ENCODE peak calls at places on chromosomes 16 and 17, in ten cellular contexts. D is adrenal gland, X is tibial artery, B is tibial nerve, N is HAP-1, V is Caco-2, P is heart right ventricle, Q is transverse colon, A is NB4, L is K562. K is an unnamed sample.

GRCh38 chr16:57600952-57601580 is 27.4 kb upstream of the ADGRG1 start:
- DNase-seq in D (no peak), X (peak; percentile 3), B (no peak), N (no peak), V (no peak), P (no peak), Q (no peak), A (no peak), L (no peak), K (no peak)

GRCh38 chr16:89187337-89188063 is 12.8 kb downstream of the SLC22A31 start:
- DNase-seq in D (no peak), X (no peak), B (no peak), N (peak; percentile 15), V (no peak), P (no peak), Q (no peak), A (peak; percentile 76), L (peak; percentile 32), K (peak; percentile 19)

GRCh38 chr17:41678907-41679739 is 9.6 kb upstream of the EIF1 start:
- DNase-seq in D (no peak), X (no peak), B (no peak), N (no peak), V (no peak), P (peak; percentile 53), Q (no peak), A (peak; percentile 91), L (peak; percentile 74), K (no peak)

GRCh38 chr17:59160203-59161025 is 4.9 kb downstream of the PRR11 start:
- DNase-seq in D (no peak), X (no peak), B (no peak), N (no peak), V (no peak), P (no peak), Q (no peak), A (no peak), L (no peak), K (no peak)

GRCh38 chr17:57699751-57700186 is 45.3 kb downstream of the CCDC182 start:
- DNase-seq in D (no peak), X (no peak), B (peak; percentile 7), N (no peak), V (no peak), P (no peak), Q (no peak), A (no peak), L (no peak), K (no peak)

GRCh38 chr16:27239906-27240655 is 28.5 kb downstream of the NSMCE1 start:
- DNase-seq in D (no peak), X (peak; percentile 58), B (no peak), N (no peak), V (no peak), P (no peak), Q (no peak), A (no peak), L (no peak), K (no peak)

GRCh38 chr16:9908613-9909012 is 273.6 kb downstream of the GRIN2A start:
- DNase-seq in D (no peak), X (no peak), B (no peak), N (no peak), V (no peak), P (peak; percentile 32), Q (no peak), A (no peak), L (no peak), K (peak; percentile 22)

GRCh38 chr16:89827383-89828198 is 684 bp upstream of the SPIRE2 start:
- DNase-seq in D (peak; percentile 60), X (no peak), B (no peak), N (peak; percentile 12), V (peak; percentile 80), P (peak; percentile 50), Q (peak; percentile 72), A (peak; percentile 59), L (no peak), K (peak; percentile 35)

DNA sequence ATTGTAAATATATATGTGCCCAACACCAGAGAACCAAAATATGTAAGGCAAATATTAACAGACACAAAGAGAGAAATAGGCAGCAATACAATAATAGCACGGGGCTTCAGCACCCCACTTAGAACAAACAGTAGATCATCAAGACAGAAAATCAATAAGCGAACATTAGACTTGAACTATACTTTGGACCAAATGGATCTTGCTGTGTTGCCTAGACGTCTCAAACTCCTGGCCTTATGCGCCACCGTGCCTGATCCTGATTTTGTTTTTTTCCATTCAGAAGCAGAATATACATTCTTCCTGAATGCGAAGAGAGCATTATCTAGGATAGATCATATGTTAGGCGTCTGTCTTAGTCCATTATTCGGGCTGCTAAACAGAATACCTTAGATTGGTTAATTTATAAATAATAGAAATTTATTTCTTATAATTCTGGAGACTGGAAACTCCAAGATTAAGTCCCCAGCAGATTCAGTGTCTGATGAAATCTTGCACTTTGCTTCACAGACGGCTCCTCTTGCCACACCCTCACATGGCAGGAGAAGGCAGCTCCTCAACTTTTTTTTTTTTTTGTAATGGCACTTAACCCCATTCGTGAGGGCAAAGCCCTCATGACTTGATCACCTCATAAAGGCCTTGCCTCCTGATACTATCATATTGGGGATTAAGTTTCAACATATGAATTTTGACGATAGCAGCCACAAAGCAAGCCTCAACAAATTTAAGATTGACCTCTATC is 42.0 kb upstream of the CDYL2 start:
- DNase-seq in D (no peak), X (no peak), B (no peak), N (no peak), V (no peak), P (no peak), Q (no peak), A (no peak), L (no peak), K (no peak)
- H3K4me3 ChIP-seq in D (no peak overlapping the region), X (no peak overlapping the region), B (no peak overlapping the region), N (no peak overlapping the region), V (no peak overlapping the region), P (no peak overlapping the region), Q (no peak overlapping the region), A (no peak overlapping the region), L (no peak overlapping the region), K (no peak overlapping the region)

GRCh38 chr16:73049051-73049910 is 1.4 kb upstream of the ZFHX3 start:
- DNase-seq in D (no peak), X (peak; percentile 78), B (no peak), N (no peak), V (no peak), P (no peak), Q (no peak), A (no peak), L (no peak), K (no peak)
- H3K4me3 ChIP-seq in D (no peak overlapping the region), X (peak overlapping the region; percentile 94), B (no peak overlapping the region), N (peak overlapping the region; percentile 65), V (peak overlapping the region; percentile 92), P (peak overlapping the region; percentile 67), Q (no peak overlapping the region), A (no peak overlapping the region), L (no peak overlapping the region), K (peak overlapping the region; percentile 88)

GRCh38 chr17:61560071-61560470 is 30.9 kb downstream of the NACA2 start:
- DNase-seq in D (no peak), X (no peak), B (no peak), N (no peak), V (no peak), P (no peak), Q (no peak), A (no peak), L (no peak), K (no peak)
- H3K4me3 ChIP-seq in D (no peak overlapping the region), X (no peak overlapping the region), B (no peak overlapping the region), N (no peak overlapping the region), V (no peak overlapping the region), P (no peak overlapping the region), Q (no peak overlapping the region), A (no peak overlapping the region), L (no peak overlapping the region), K (no peak overlapping the region)

DNA sequence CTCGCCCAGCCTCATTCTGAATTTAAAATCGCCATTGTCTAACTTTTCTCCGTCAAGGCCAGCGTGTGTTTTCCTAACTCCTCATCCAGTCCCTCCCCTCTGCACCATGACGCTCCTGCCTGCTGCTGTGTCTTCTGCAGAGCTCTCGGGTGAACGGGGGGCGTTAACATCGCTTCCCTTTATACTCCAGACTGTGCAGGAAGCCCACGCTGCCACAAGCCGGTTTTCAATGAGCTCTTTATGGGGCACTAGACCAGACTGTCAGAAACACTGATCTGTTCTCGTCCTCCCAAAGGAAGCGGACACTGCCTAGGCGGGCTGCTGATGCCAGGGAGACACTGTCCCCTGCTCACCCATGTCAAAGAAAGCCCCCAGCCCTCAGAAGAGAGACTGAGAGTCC is 13.3 kb downstream of the AANAT start:
- DNase-seq in D (no peak), X (no peak), B (no peak), N (no peak), V (no peak), P (no peak), Q (no peak), A (peak; percentile 35), L (no peak), K (no peak)
- H3K4me3 ChIP-seq in D (no peak overlapping the region), X (no peak overlapping the region), B (peak overlapping the region; percentile 16), N (no peak overlapping the region), V (no peak overlapping the region), P (no peak overlapping the region), Q (no peak overlapping the region), A (no peak overlapping the region), L (no peak overlapping the region), K (no peak overlapping the region)

GRCh38 chr17:74745548-74746177 is 2.8 kb upstream of the NHERF1 start:
- DNase-seq in D (no peak), X (no peak), B (no peak), N (no peak), V (no peak), P (no peak), Q (no peak), A (no peak), L (no peak), K (no peak)

GRCh38 chr17:74742978-74743545 is 5.4 kb upstream of the NHERF1 start:
- DNase-seq in D (no peak), X (no peak), B (no peak), N (no peak), V (no peak), P (no peak), Q (no peak), A (no peak), L (no peak), K (no peak)

GRCh38 chr17:74744714-74745547 is 3.5 kb upstream of the NHERF1 start:
- DNase-seq in D (peak; percentile 80), X (peak; percentile 92), B (peak; percentile 98), N (peak; percentile 53), V (peak; percentile 95), P (peak; percentile 85), Q (peak; percentile 94), A (peak; percentile 69), L (peak; percentile 79), K (peak; percentile 93)

GRCh38 chr17:74743755-74744154 is 4.7 kb upstream of the NHERF1 start:
- DNase-seq in D (no peak), X (no peak), B (no peak), N (no peak), V (no peak), P (no peak), Q (no peak), A (no peak), L (no peak), K (no peak)

GRCh38 chr17:74744349-74744713 is 4.1 kb upstream of the NHERF1 start:
- DNase-seq in D (no peak), X (no peak), B (no peak), N (no peak), V (no peak), P (no peak), Q (no peak), A (no peak), L (no peak), K (no peak)
- H3K4me3 ChIP-seq in D (no peak overlapping the region), X (no peak overlapping the region), B (no peak overlapping the region), N (no peak overlapping the region), V (no peak overlapping the region), P (peak overlapping the region; percentile 34), Q (no peak overlapping the region), A (no peak overlapping the region), L (no peak overlapping the region), K (no peak overlapping the region)

K was measured in heart left ventricle.